ENCODE peak calls at places on chromosomes 12 and 14, in seven cellular contexts. J, R, Z, Y, H, V and T are unnamed samples. For H3K36me3, the result is how much of the 10 kb centered on the place peaks cover.

GRCh38 chr12:129363041-129363440 is 509.8 kb downstream of the GLT1D1 start:
- DNase-seq in Z (no peak), J (no peak), V (no peak), Y (no peak), H (no peak), R (no peak), T (no peak)

GRCh38 chr14:32920696-32921276 is 17.9 kb upstream of the NPAS3 start:
- DNase-seq in R (no peak), V (no peak), J (no peak), Z (no peak), Y (no peak), H (no peak), T (no peak)

GRCh38 chr12:106113042-106113441 is 25.7 kb downstream of the NUAK1 start:
- DNase-seq in R (peak), Z (no peak), V (no peak), J (no peak), Y (no peak), H (no peak), T (no peak)

GRCh38 chr12:116969615-116970575 is 59.1 kb downstream of the FBXW8 start:
- DNase-seq in Y (no peak), R (no peak), J (no peak), H (peak), V (no peak), Z (no peak), T (no peak)

GRCh38 chr12:57278465-57279453 is 27.8 kb upstream of the STAC3 start:
- DNase-seq in R (no peak), J (no peak), H (no peak), Z (no peak), Y (no peak), V (no peak), T (no peak)

GRCh38 chr12:26940820-26941219 is 2.5 kb downstream of the FGFR1OP2 start:
- DNase-seq in V (no peak), R (peak), J (no peak), Z (no peak), H (no peak), Y (no peak), T (no peak)

GRCh38 chr14:102986810-102987579 is 64.5 kb downstream of the AMN start:
- DNase-seq in Z (no peak), V (no peak), H (no peak), Y (peak), J (no peak), R (peak), T (peak)

GRCh38 chr12:112148031-112148513 is 22.7 kb downstream of the TRAFD1 start:
- DNase-seq in Z (no peak), R (peak), H (no peak), J (no peak), Y (no peak), V (no peak), T (no peak)

GRCh38 chr12:3453947-3454675 is 36.9 kb upstream of the PRMT8 start:
- DNase-seq in V (no peak), J (no peak), Y (no peak), R (peak), Z (peak), H (no peak), T (no peak)

GRCh38 chr14:102793531-102794328 is 16.5 kb downstream of the TRAF3 start:
- DNase-seq in Y (no peak), J (no peak), R (no peak), H (no peak), V (no peak), Z (no peak), T (no peak)

GRCh38 chr14:34843011-34843554 is 32.1 kb downstream of the BAZ1A start:
- DNase-seq in V (no peak), Y (no peak), Z (peak), J (no peak), R (peak), H (no peak), T (no peak)

GRCh38 chr14:34851395-34851794 is 23.8 kb downstream of the BAZ1A start:
- DNase-seq in Y (no peak), Z (no peak), R (peak), H (no peak), J (no peak), V (no peak), T (no peak)

DNA sequence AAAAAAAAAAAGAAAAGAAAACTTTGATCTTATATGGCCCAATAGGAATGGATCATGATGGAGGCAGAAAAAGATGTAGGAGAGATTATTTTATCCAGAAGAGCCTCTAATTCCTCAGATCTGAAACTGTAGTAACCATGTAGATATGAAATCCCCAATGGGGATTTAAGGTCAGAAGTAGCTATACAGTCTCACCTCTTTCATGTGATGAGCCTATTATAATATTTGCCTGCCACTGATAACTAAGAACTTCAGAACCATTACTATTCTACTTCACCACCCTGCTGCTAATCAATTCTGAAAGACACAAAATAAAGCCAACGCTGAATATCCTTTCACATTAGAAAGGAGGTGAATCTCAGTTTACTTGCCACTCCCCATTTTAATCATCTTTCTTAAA is 29.3 kb downstream of the BAZ1A start:
- DNase-seq in J (no peak), R (no peak), H (no peak), Y (no peak), V (no peak), Z (no peak), T (no peak)
- H3K36me3 ChIP-seq in J (under half), R (under half), H (under half), Y (under half), V (under half), Z (under half), T (under half)

GRCh38 chr12:55946553-55946952 is 15.6 kb downstream of the DGKA start:
- DNase-seq in J (no peak), Z (no peak), Y (no peak), V (no peak), H (no peak), R (no peak), T (no peak)

GRCh38 chr12:55942055-55942454 is 11.1 kb downstream of the DGKA start:
- DNase-seq in J (no peak), H (no peak), V (no peak), R (no peak), Z (no peak), Y (no peak), T (no peak)

GRCh38 chr12:55938826-55939501 is 8.0 kb downstream of the DGKA start:
- DNase-seq in J (no peak), R (no peak), H (no peak), V (no peak), Z (peak), Y (no peak), T (no peak)

GRCh38 chr12:55940065-55940732 is 9.2 kb downstream of the DGKA start:
- DNase-seq in H (peak), J (peak), Y (peak), V (peak), R (peak), Z (peak), T (peak)

DNA sequence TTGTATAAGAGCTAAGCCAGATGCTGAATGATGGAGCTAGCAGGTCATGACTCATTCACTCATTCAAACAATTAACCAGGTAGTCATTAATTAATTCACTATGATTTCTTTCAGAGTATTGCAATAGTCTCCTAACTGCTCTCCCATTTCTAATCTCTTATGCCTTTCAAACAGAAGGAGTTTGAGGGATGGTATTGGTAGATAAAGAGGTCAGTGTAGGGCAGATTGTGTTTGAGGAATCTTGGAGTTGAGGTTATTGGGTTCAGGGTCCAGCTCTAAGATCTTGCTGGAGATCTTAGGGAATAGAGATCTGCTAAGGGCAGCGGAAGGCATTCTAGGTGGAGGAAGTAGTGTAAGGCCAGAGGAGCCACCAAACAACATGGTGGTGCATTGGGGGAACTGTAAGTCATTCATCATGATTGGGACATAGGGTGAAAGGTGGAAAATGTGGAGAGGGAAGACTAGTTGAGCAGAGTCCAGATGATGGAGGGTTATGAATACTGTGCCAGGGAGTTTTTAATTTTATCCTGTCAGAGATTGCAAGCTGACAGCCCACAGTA is 11.7 kb downstream of the DGKA start:
- DNase-seq in J (no peak), H (no peak), R (no peak), V (no peak), Z (no peak), Y (no peak), T (no peak)
- H3K36me3 ChIP-seq in J (under half), H (under half), R (under half), V (under half), Z (under half), Y (under half), T (under half)

GRCh38 chr12:54249489-54249888 is 30.4 kb downstream of the CBX5 start:
- DNase-seq in R (no peak), V (no peak), J (no peak), H (no peak), Y (no peak), Z (no peak), T (no peak)
- H3K36me3 ChIP-seq in R (under half), V (under half), J (under half), H (under half), Y (under half), Z (under half), T (under half)

DNA sequence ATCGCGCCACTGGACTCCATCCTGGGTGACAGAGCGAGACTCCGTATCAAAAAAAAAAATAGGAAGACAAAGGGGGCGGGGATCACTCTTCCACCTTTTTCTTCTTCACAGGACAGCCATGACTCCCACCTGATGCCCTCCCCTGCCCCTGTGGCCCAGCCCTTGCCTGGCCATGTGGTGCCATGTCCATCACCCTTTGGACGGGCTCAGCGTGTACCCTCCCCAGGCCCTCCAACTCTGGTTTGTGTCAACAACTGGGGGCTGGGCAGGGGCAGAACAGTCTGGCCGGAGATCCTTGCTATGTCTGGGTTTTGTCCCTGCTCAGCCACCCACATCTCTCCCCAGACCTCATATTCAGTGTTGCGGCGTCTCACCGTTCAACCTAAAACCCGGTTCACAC is 5.8 kb downstream of the TROAP start:
- DNase-seq in V (no peak), R (no peak), J (no peak), H (no peak), Z (no peak), Y (no peak), T (no peak)
- H3K36me3 ChIP-seq in V (under half), R (under half), J (under half), H (under half), Z (under half), Y (under half), T (under half)

GRCh38 chr12:32726286-32726685 is 29.4 kb downstream of the YARS2 start:
- DNase-seq in V (no peak), R (no peak), Y (no peak), J (no peak), H (no peak), Z (no peak), T (no peak)
- H3K36me3 ChIP-seq in V (under half), R (half or more), Y (under half), J (half or more), H (under half), Z (under half), T (under half)

GRCh38 chr12:110289711-110290078 is 8.6 kb downstream of the ATP2A2 start:
- DNase-seq in V (no peak), J (no peak), Z (no peak), Y (no peak), H (no peak), R (no peak), T (no peak)

GRCh38 chr12:110287986-110288385 is 6.9 kb downstream of the ATP2A2 start:
- DNase-seq in Y (no peak), H (no peak), Z (no peak), J (no peak), R (no peak), V (no peak), T (no peak)

GRCh38 chr12:110284597-110284996 is 3.5 kb downstream of the ATP2A2 start:
- DNase-seq in J (no peak), R (peak), Z (no peak), Y (no peak), V (no peak), H (no peak), T (no peak)

GRCh38 chr12:110282956-110283817 is 2.1 kb downstream of the ATP2A2 start:
- DNase-seq in V (no peak), Y (no peak), R (peak), Z (no peak), J (no peak), H (no peak), T (no peak)

DNA sequence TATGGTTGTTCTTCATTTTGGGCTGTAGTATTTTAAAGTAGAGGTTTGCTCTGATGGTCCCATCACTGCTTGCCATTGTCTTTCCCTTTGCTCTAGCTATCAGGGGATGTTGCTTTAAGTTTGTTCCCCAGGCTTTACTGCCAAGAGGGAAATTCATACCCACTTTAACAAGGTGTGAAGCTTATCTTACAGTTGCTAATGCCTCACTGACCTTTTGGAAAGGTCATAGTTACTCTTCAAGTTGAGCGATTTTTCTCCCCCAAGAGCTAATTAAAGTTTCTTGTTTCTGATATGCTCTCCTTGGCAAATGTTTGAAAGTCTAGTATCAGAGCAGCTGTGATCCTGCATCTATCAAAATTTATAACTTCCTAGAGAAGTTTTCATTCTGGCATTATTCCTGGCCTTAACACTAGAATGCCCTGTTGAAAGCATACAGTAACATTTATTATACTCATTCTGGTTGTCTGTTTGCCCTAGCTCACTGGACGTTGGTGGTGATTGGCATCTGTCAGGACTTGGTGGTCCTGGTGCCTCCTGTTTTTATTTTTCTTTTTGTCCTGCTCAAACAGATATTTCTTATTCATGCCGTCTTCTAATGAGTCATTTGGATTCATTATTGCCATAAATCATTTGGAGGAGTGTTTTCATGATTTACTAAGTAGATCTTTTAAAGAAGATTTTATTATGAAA is 8.1 kb downstream of the ATP2A2 start:
- DNase-seq in Z (no peak), Y (no peak), J (no peak), R (no peak), H (no peak), V (peak), T (no peak)
- H3K36me3 ChIP-seq in Z (under half), Y (under half), J (half or more), R (half or more), H (under half), V (under half), T (under half)

GRCh38 chr12:46200551-46200950 is 68.3 kb downstream of the SLC38A1 start:
- DNase-seq in J (no peak), Y (no peak), Z (no peak), R (no peak), H (no peak), V (no peak), T (no peak)

GRCh38 chr12:46205293-46205692 is 63.5 kb downstream of the SLC38A1 start:
- DNase-seq in Z (no peak), J (no peak), Y (no peak), R (no peak), V (no peak), H (no peak), T (no peak)

GRCh38 chr12:46197876-46198275 is 71.0 kb downstream of the SLC38A1 start:
- DNase-seq in V (no peak), R (no peak), Z (no peak), H (no peak), J (no peak), Y (no peak), T (no peak)

GRCh38 chr12:46198913-46199312 is 69.9 kb downstream of the SLC38A1 start:
- DNase-seq in Z (no peak), J (no peak), R (no peak), Y (no peak), V (no peak), H (no peak), T (no peak)

DNA sequence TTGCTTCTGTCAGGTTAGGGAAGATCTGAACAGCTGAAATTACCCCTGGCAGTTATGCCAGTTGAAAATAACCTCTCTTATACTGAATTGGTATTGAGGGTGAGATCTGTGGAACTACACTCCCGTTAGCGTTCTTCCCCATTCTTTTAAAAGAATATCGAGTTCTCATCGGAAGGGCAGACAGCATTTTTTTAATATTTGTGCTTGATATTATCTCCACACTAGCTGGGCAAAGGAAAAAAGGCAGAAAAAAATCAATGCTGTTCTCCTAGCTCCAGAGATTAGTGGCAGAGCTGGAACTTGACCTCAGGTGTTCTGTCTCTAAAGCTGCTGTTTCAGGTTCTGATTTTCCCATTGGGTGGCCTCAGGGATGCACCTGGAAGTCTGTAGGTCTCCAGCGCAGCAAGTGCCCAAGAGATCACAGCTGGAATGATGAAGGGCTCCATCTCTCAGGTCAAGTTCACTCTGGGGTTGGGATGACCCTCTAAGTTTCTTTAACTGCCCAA is 67.5 kb downstream of the SLC38A1 start:
- DNase-seq in Z (no peak), J (no peak), Y (no peak), H (peak), V (no peak), R (no peak), T (no peak)
- H3K36me3 ChIP-seq in Z (half or more), J (half or more), Y (half or more), H (under half), V (half or more), R (half or more), T (under half)

DNA sequence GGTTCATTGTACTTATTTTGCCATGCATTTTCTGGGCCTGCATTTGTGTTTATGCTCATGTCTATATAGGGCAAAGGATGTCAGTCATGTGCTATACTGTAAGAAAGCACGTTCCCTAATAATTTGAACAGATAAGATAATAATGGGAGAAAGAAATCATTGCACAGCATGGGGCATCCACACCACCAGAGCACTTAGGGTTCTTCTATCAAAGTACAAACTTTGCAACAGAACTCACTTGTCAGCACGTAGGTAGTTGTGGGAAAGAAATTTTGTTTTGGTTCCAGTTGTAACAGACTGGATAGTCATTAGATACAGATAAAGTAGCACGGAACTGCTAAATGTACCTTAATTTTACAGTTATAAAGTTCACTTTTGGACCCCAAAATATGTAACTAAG is 10.1 kb downstream of the PPP1CC start:
- DNase-seq in R (no peak), Z (no peak), J (no peak), V (no peak), Y (no peak), H (no peak), T (no peak)
- H3K36me3 ChIP-seq in R (under half), Z (under half), J (under half), V (under half), Y (under half), H (under half), T (under half)

DNA sequence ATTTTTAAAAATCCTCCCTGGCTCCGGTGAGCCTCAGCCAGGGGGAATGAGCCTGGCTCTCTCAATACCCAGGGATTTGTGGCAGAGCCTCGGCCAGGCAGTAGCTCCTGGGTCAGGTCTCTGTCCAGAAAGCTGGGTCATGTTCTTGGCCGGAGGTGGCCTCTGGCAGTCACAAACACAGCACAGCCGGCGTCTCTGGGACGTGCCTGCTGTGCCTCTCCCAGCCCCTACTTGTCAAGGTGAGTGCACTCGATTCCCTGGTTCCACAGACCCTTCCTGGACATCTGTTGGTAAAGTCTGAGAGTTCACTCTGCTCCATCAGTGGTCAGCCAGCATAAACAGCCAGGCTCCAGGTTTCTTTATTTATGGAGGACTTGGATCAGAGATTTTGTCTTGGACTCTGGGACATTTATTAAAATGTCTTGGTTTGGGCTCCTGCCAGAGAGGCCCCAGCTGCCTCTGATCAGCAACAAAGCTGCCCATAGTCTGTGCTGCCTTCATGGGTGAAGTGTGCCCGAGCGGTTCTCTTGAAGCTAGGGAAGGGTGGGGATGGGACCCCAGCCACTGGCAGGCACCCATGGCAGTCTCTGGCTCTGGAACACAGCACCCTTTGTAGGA is 56.7 kb downstream of the DGLUCY start:
- DNase-seq in Z (no peak), V (no peak), J (no peak), H (peak), Y (no peak), R (no peak), T (no peak)
- H3K36me3 ChIP-seq in Z (under half), V (under half), J (under half), H (under half), Y (under half), R (under half), T (under half)